ENCODE peak calls at places on chromosomes 5 and 9, in seven cellular contexts. T is cardiac fibroblast, M is BJ, H is cardiac muscle cell, B is foreskin fibroblast, X is neuronal stem cell, J is fibroblast of villous mesenchyme. F is an unnamed sample.

GRCh38 chr5:150613991-150614650 is 26.3 kb upstream of the SYNPO start:
- DNase-seq in T (no peak), M (no peak), H (no peak), B (no peak), X (no peak), J (no peak), F (no peak)

GRCh38 chr5:81397169-81397568 is 3.2 kb upstream of the ACOT12 start:
- DNase-seq in T (peak), M (no peak), H (peak), B (peak), X (no peak), J (no peak), F (peak)

GRCh38 chr9:15352301-15352700 is 45.3 kb upstream of the TTC39B start:
- DNase-seq in T (no peak), M (no peak), H (no peak), B (no peak), X (no peak), J (no peak), F (no peak)

GRCh38 chr9:132078369-132079356 is 1.0 kb downstream of the MED27 start:
- DNase-seq in T (peak), M (peak), H (peak), B (peak), X (no peak), J (peak), F (no peak)

GRCh38 chr5:122004201-122004600 is 42.4 kb downstream of the SRFBP1 start:
- DNase-seq in T (no peak), M (no peak), H (no peak), B (no peak), X (no peak), J (no peak), F (no peak)

GRCh38 chr5:97750576-97750975 is 567.5 kb upstream of the RIOK2 start:
- DNase-seq in T (peak), M (no peak), H (peak), B (no peak), X (no peak), J (peak), F (no peak)

GRCh38 chr5:34490501-34491250 is 165.5 kb upstream of the RAI14 start:
- DNase-seq in T (peak), M (no peak), H (peak), B (no peak), X (no peak), J (no peak), F (no peak)

GRCh38 chr5:160438316-160439204 is 16.9 kb downstream of the PTTG1 start:
- DNase-seq in T (peak), M (no peak), H (peak), B (peak), X (peak), J (peak), F (peak)

GRCh38 chr9:119153402-119153801 is 215.8 kb downstream of the BRINP1 start:
- DNase-seq in T (no peak), M (no peak), H (no peak), B (no peak), X (no peak), J (no peak), F (no peak)

GRCh38 chr9:72931897-72932296 is 21.0 kb downstream of the ALDH1A1 start:
- DNase-seq in T (no peak), M (no peak), H (no peak), B (no peak), X (no peak), J (no peak), F (no peak)

GRCh38 chr5:3609120-3609681 is 13.6 kb downstream of the IRX1 start:
- DNase-seq in T (no peak), M (no peak), H (no peak), B (no peak), X (no peak), J (no peak), F (no peak)
- H3K4me3 ChIP-seq in T (no peak), M (no peak), H (no peak), B (no peak), X (no peak), J (no peak), F (no peak)

GRCh38 chr5:151675225-151675955 is 11.3 kb downstream of the SPARC start:
- DNase-seq in T (peak), M (no peak), H (peak), B (peak), X (no peak), J (peak), F (no peak)
- H3K4me3 ChIP-seq in T (no peak), M (no peak), H (no peak), B (no peak), X (no peak), J (peak), F (no peak)

DNA sequence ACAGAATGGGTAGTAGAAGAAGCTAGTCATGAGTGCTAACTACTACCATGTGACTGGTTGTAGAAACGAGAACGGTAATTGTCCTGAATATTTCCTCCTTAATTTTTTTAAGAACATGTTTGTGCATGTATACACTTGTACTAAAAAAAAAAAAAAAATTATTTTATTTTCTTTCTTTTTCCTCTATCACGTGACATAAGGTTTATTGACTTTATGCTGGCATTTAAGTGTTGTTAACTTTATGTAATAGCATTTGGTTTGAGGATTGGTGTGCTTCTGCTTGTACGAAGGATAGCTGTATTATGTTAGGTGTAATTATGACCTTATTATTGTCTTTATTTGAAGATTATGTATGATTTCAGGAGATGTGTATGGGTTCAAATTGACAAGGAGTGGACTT is 349.1 kb upstream of the PTPRD start:
- DNase-seq in T (no peak), M (no peak), H (no peak), B (no peak), X (no peak), J (no peak), F (no peak)
- H3K4me3 ChIP-seq in T (no peak), M (no peak), H (no peak), B (no peak), X (no peak), J (no peak), F (no peak)

GRCh38 chr5:126403156-126403555 is 20.1 kb upstream of the GRAMD2B start:
- DNase-seq in T (peak), M (peak), H (peak), B (no peak), X (no peak), J (peak), F (no peak)

GRCh38 chr5:126398791-126399190 is 24.4 kb upstream of the GRAMD2B start:
- DNase-seq in T (no peak), M (no peak), H (peak), B (no peak), X (no peak), J (no peak), F (no peak)

GRCh38 chr5:126402591-126402990 is 20.6 kb upstream of the GRAMD2B start:
- DNase-seq in T (peak), M (no peak), H (no peak), B (no peak), X (no peak), J (no peak), F (no peak)

GRCh38 chr5:126400621-126401251 is 22.5 kb upstream of the GRAMD2B start:
- DNase-seq in T (no peak), M (no peak), H (no peak), B (no peak), X (no peak), J (no peak), F (no peak)

DNA sequence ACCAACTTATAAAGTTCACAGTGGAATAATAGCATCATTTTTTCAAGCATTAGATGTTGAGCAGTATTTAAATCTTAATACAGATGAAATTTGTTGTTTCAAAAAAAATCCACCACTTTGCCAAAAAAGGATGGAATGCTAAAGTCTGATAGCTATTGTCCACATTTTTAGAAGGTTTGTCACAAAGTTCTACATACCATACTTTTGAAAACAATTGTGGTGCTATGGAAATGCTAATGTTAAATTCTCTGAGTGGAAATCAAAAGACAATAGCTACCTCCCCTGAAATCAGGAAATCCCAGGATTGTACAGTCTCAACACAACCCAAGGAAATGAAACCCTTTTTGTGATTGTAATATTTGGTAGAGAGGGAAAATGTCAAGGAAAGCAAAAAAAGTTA is 19.3 kb upstream of the GRAMD2B start:
- DNase-seq in T (peak), M (no peak), H (peak), B (no peak), X (no peak), J (no peak), F (no peak)
- H3K4me3 ChIP-seq in T (no peak), M (no peak), H (no peak), B (no peak), X (no peak), J (no peak), F (no peak)

GRCh38 chr9:128073260-128073886 is 5.3 kb downstream of the SLC25A25 start:
- DNase-seq in T (no peak), M (no peak), H (peak), B (no peak), X (no peak), J (peak), F (no peak)
- H3K4me3 ChIP-seq in T (no peak), M (no peak), H (no peak), B (peak), X (no peak), J (no peak), F (no peak)

GRCh38 chr9:88915916-88916315 is 75.4 kb upstream of the S1PR3 start:
- DNase-seq in T (no peak), M (no peak), H (no peak), B (no peak), X (no peak), J (no peak), F (no peak)
- H3K4me3 ChIP-seq in T (no peak), M (no peak), H (no peak), B (no peak), X (no peak), J (no peak), F (no peak)

DNA sequence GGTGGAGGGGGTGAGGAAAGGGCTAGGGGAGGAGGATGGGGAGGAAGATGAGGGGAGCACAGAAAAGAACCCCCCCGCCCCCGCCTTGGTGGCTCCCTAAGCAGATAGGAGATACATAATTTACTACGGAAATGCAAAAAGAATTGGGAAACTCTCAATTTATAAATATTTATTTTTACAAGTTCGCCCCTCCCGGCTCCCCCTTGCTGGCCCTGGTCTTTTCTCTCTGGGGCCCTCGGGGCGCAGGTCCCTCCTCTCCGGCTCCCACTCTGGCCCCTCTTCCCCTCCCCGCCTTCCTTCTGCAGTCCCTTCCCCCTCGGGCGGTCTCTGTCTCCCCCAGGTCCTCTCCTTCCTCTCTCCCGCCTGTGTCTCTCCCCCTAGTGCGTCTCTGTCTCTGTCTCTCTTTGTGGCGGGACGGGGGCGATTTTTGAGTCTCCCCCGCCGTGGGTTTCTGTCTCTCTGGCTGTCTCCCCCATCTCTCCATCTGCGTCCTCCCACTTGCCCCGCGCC is 173.6 kb upstream of the IER5L start:
- DNase-seq in T (no peak), M (no peak), H (peak), B (no peak), X (no peak), J (no peak), F (no peak)
- H3K4me3 ChIP-seq in T (peak), M (peak), H (peak), B (peak), X (peak), J (peak), F (no peak)

DNA sequence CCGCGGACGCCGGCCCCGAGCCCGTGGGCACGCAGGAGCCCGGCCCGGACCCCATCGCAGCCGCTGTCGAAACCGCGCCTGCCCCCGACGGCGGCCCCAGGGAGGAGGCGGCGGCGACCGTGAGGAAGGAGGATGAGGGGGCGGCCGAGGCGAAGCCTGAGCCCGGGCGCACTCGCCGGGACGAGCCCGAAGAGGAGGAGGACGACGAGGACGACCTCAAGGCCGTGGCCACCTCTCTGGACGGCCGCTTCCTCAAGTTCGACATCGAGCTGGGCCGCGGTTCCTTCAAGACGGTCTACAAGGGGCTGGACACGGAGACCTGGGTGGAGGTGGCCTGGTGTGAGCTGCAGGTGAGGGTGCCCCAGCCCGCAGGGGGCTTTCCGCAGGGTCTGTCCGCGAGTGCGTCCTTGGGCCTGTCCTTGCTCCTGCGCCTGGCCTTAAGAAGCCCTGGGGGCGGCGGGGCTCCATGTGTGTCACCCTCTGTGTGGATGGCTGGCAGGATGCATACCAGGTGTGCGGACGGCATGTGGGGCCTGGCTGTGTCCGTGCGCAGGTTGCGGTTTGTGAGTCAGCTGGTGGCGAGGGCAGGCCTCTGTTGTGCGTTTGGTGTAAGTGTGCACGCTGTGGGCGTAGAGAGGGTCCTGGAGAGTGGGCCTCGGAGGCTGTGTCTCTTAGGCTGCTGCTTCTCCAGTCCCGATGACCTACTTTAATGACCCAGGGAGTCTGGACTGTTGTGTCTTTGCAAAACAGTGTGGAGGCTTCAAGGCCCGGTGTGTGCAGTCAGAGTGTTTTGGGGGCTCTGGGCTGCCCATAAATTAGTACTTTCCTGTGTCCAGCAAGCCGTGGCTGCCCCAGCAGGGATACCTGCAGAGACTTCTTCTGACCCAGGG is 1.6 kb downstream of the WNK2 start:
- DNase-seq in T (no peak), M (no peak), H (no peak), B (no peak), X (no peak), J (no peak), F (no peak)
- H3K4me3 ChIP-seq in T (no peak), M (no peak), H (peak), B (no peak), X (no peak), J (no peak), F (no peak)